ENCODE peak calls at places on chromosome 7, in nine cellular contexts. W, R, V, O, E, N, F, Q and B are unnamed samples.

GRCh38 chr7:127252380-127252718 is 392 bp downstream of the GRM8 start:
- DNase-seq in V (no peak), Q (no peak), O (no peak), N (no peak), W (no peak), R (no peak), E (no peak), F (no peak), B (no peak)

GRCh38 chr7:33888206-33888605 is 17.1 kb upstream of the BMPER start:
- DNase-seq in E (no peak), W (peak; percentile 23), F (no peak), V (no peak), Q (no peak), O (no peak), N (no peak), R (no peak), B (no peak)

GRCh38 chr7:297611-298374 is 7.8 kb downstream of the FOXL3 start:
- DNase-seq in N (no peak), R (no peak), V (no peak), Q (no peak), O (no peak), F (no peak), W (no peak), E (no peak), B (no peak)

GRCh38 chr7:5439209-5439571 is 15.6 kb upstream of the TNRC18 start:
- DNase-seq in R (no peak), E (no peak), F (no peak), O (no peak), N (no peak), Q (no peak), V (no peak), W (no peak), B (no peak)

GRCh38 chr7:44386139-44386913 is 60.9 kb upstream of the CAMK2B start:
- DNase-seq in W (no peak), F (no peak), O (peak; percentile 40), R (peak; percentile 38), V (no peak), E (no peak), Q (no peak), N (no peak), B (no peak)

GRCh38 chr7:620052-620451 is 100.4 kb upstream of the PDGFA start:
- DNase-seq in O (no peak), F (peak; percentile 88), Q (no peak), V (no peak), E (no peak), N (no peak), R (no peak), W (no peak), B (no peak)

GRCh38 chr7:35985126-35985754 is 167.8 kb upstream of the EEPD1 start:
- DNase-seq in V (peak; percentile 54), R (peak; percentile 81), O (peak; percentile 82), N (peak; percentile 61), Q (peak; percentile 66), W (peak; percentile 79), E (peak; percentile 86), F (peak; percentile 65), B (peak; percentile 14)

GRCh38 chr7:120742370-120742769 is 115.6 kb downstream of the TSPAN12 start:
- DNase-seq in W (no peak), F (no peak), Q (no peak), V (no peak), N (no peak), O (no peak), E (no peak), R (no peak), B (no peak)

GRCh38 chr7:16930958-16931357 is 49.2 kb upstream of the AGR3 start:
- DNase-seq in R (no peak), N (no peak), O (no peak), Q (no peak), F (no peak), W (no peak), E (no peak), V (no peak), B (no peak)

GRCh38 chr7:16936626-16937422 is 55.0 kb upstream of the AGR3 start:
- DNase-seq in E (no peak), Q (no peak), N (no peak), W (no peak), F (no peak), R (no peak), O (no peak), V (no peak), B (no peak)

GRCh38 chr7:16934947-16935742 is 53.4 kb upstream of the AGR3 start:
- DNase-seq in N (no peak), O (no peak), V (no peak), E (no peak), Q (no peak), F (no peak), W (no peak), R (no peak), B (no peak)

GRCh38 chr7:16929146-16929762 is 47.5 kb upstream of the AGR3 start:
- DNase-seq in F (no peak), N (no peak), E (no peak), O (no peak), V (no peak), R (no peak), W (no peak), Q (no peak), B (no peak)

DNA sequence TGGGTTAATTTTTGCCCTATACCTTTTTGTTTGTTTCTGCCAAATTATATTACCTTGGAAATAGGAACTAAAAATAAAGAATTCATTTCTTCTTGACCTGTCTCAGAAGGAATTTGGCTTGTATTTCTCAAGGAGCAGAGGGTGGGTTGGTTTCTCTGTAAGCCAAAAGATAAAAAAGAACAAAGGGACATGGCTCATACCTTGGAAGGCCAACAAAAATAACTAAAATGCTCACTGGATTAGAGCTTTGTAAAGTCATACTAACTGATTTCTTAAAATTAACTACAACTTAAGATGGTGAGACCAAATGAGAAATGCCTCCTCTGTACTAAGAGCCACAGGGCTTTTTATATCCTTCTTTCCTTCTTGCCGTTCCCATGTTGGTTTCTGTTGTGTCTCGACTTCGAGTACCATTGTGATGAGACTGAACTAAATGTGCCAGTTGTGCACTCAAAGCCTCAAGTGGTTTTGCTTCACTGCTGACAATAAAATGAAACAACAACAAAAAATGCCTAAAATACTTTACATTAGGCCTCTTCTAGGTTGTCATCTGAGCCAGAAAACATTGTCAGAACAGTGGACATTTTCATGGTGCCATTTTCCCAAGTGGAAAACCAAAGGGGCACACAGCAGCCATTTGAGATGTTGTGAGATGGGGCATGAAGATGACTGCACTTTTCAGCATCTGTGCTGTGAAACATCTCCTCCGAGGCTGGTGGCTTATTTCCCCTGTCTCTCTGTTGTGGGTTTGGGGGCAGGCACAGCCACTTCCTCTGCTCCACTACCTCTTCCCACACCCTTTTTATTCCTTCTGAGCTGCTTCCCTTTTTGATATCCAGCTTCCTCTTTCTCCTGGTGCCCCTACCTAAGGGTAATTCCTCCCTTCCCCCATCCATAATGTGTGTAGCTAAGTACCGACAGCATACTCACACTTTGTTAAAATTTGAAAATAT is 51.8 kb upstream of the AGR3 start:
- DNase-seq in O (no peak), W (no peak), V (no peak), F (no peak), Q (no peak), R (no peak), N (no peak), E (no peak), B (no peak)
- H3K27ac ChIP-seq in O (no peak overlapping the region), W (no peak overlapping the region), V (no peak overlapping the region), F (no peak overlapping the region), Q (no peak overlapping the region), R (no peak overlapping the region), N (no peak overlapping the region), E (no peak overlapping the region), B (no peak overlapping the region)

GRCh38 chr7:134443396-134444070 is 15.4 kb downstream of the AKR1B1 start:
- DNase-seq in N (no peak), E (no peak), Q (no peak), O (no peak), F (peak; percentile 34), R (no peak), V (no peak), W (no peak), B (no peak)
- H3K27ac ChIP-seq in N (no peak overlapping the region), E (no peak overlapping the region), Q (peak overlapping the region; percentile 55), O (no peak overlapping the region), F (peak overlapping the region; percentile 60), R (peak overlapping the region; percentile 56), V (no peak overlapping the region), W (no peak overlapping the region), B (peak overlapping the region; percentile 39)

DNA sequence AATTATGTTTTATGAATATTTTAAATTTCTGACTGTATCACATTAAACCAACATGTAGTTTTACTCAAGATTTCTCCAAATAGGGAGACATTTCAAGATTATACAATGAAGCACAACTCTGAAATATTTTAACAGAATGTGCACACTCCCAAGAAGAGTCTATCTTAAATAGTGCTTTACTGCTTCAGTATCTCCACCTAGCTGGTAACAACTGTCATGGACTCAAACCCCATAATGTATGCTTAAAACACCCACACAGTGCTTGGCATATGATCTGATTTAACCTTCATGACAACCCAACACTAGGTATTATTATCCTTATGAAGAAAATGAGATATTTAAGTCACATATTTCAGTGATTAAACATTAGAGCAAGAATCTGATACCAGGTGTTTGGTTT is 45.9 kb downstream of the ASZ1 start:
- DNase-seq in V (no peak), Q (no peak), R (no peak), F (no peak), W (no peak), O (no peak), E (no peak), N (no peak), B (no peak)
- H3K27ac ChIP-seq in V (no peak overlapping the region), Q (no peak overlapping the region), R (no peak overlapping the region), F (no peak overlapping the region), W (no peak overlapping the region), O (no peak overlapping the region), E (no peak overlapping the region), N (no peak overlapping the region), B (no peak overlapping the region)

GRCh38 chr7:135684134-135684533 is 21.8 kb downstream of the STMP1 start:
- DNase-seq in R (no peak), F (no peak), W (no peak), N (no peak), E (no peak), Q (no peak), O (no peak), V (no peak), B (no peak)

GRCh38 chr7:135682191-135682590 is 19.9 kb downstream of the STMP1 start:
- DNase-seq in O (no peak), W (no peak), E (no peak), V (no peak), Q (no peak), R (no peak), F (no peak), N (no peak), B (no peak)

GRCh38 chr7:135683609-135684008 is 21.3 kb downstream of the STMP1 start:
- DNase-seq in N (no peak), R (no peak), Q (no peak), O (no peak), W (peak; percentile 53), E (no peak), V (no peak), F (no peak), B (no peak)

GRCh38 chr7:135684699-135685098 is 22.4 kb downstream of the STMP1 start:
- DNase-seq in V (no peak), R (no peak), N (no peak), Q (no peak), O (no peak), F (no peak), E (no peak), W (no peak), B (no peak)

DNA sequence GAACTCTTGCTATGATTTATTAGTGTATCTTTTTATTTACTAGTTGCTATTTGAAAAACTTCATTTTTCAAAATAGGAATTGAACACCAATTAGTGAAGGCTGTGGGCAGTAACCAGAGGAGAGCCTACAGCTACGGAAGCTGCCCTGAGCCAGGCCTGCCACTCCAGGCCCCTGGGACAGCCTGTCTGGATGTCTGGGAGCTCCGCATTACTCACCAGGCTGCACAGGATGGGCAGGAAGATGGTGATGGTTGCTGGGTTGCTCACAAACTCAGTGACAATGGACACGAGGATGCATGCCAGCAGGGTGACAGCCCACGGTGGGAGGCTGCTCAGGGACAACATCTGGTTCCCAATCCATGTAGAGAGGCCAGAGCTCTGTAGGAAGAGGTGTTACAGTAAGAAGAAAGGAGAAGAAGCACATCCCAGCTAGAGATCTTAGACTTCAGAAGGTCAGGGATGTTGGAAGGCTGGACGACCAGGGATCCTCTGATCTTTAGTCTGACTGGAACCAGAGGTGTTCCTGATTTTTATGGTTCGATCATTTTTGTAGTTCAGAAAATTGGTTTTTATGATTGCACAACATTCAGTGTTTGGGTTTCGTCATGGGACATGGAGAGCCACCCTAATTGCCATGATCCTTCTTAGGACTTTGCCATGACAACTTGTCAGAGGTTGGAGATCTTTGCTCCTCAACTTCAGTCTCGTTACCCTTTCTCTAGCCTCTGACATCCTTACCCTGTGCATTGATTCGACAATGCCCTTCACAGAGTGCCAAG is 23.2 kb downstream of the STMP1 start:
- DNase-seq in W (no peak), V (no peak), Q (no peak), F (no peak), O (no peak), R (no peak), E (no peak), N (no peak), B (no peak)
- H3K27ac ChIP-seq in W (no peak overlapping the region), V (no peak overlapping the region), Q (no peak overlapping the region), F (peak overlapping the region; percentile 38), O (no peak overlapping the region), R (no peak overlapping the region), E (no peak overlapping the region), N (no peak overlapping the region), B (no peak overlapping the region)